ENCODE peak calls at places on chromosomes 6 and 20, in eight cellular contexts. D, E, U, F, C, Z, T and K are unnamed samples.

GRCh38 chr6:113432729-113433505 is 424.2 kb upstream of the MARCKS start:
- DNase-seq in F (no peak), C (no peak), D (no peak), T (no peak), U (no peak), E (no peak), Z (no peak), K (no peak)

GRCh38 chr6:149779644-149779963 is 30.1 kb downstream of the PCMT1 start:
- DNase-seq in Z (no peak), E (no peak), F (no peak), C (no peak), U (no peak), T (no peak), D (no peak), K (no peak)

GRCh38 chr6:148565321-148565926 is 181.4 kb upstream of the UST start:
- DNase-seq in C (no peak), Z (no peak), D (no peak), T (no peak), E (no peak), F (no peak), U (no peak), K (no peak)

GRCh38 chr6:99146716-99147115 is 199.0 kb upstream of the FBXL4 start:
- DNase-seq in U (no peak), D (no peak), T (no peak), F (no peak), C (no peak), Z (no peak), E (no peak), K (no peak)

GRCh38 chr6:134185277-134185676 is 132.6 kb downstream of the SGK1 start:
- DNase-seq in T (no peak), Z (no peak), D (no peak), C (no peak), E (no peak), F (no peak), U (no peak), K (no peak)

GRCh38 chr6:43274916-43275597 is 23.0 kb upstream of the SLC22A7 start:
- DNase-seq in U (peak; percentile 68), C (no peak), T (peak; percentile 7), Z (no peak), E (peak; percentile 18), D (no peak), F (peak; percentile 43), K (no peak)

GRCh38 chr6:89035252-89036106 is 45.1 kb upstream of the PNRC1 start:
- DNase-seq in T (no peak), U (peak; percentile 78), F (no peak), Z (no peak), C (peak; percentile 51), E (no peak), D (peak; percentile 88), K (no peak)

GRCh38 chr6:130593948-130594347 is 228.1 kb downstream of the TMEM200A start:
- DNase-seq in T (no peak), Z (no peak), E (no peak), U (no peak), D (no peak), F (no peak), C (no peak), K (no peak)

GRCh38 chr6:82881519-82881918 is 184.1 kb downstream of the UBE3D start:
- DNase-seq in E (no peak), Z (no peak), T (no peak), D (no peak), U (no peak), F (no peak), C (no peak), K (no peak)

GRCh38 chr6:87747646-87748045 is 45.6 kb upstream of the AKIRIN2 start:
- DNase-seq in D (no peak), E (no peak), F (no peak), Z (no peak), U (no peak), T (no peak), C (no peak), K (no peak)

GRCh38 chr6:116100419-116101297 is at the start of gene NT5DC1:
- DNase-seq in D (peak; percentile 81), E (peak; percentile 85), U (peak; percentile 95), C (peak; percentile 78), T (peak; percentile 82), Z (peak; percentile 71), F (peak; percentile 87), K (peak; percentile 65)

GRCh38 chr6:136051140-136051775 is 198.9 kb downstream of the MTFR2 start:
- DNase-seq in Z (no peak), E (peak; percentile 67), U (no peak), C (no peak), F (peak; percentile 45), D (peak; percentile 52), T (peak; percentile 57), K (no peak)

GRCh38 chr6:2498224-2498623 is 252.5 kb downstream of the MYLK4 start:
- DNase-seq in D (no peak), F (no peak), Z (no peak), T (no peak), C (no peak), E (no peak), U (no peak), K (no peak)

GRCh38 chr20:63232235-63233060 is 3.3 kb upstream of the BIRC7 start:
- DNase-seq in Z (no peak), F (no peak), D (peak; percentile 92), E (no peak), T (no peak), C (peak; percentile 93), U (no peak), K (no peak)

GRCh38 chr20:44264287-44264686 is 17.2 kb downstream of the GDAP1L1 start:
- DNase-seq in D (no peak), C (no peak), E (no peak), F (peak; percentile 23), U (peak; percentile 11), Z (no peak), T (no peak), K (no peak)

GRCh38 chr6:139979021-139979721 is 604.7 kb upstream of the CITED2 start:
- DNase-seq in D (no peak), F (no peak), E (no peak), C (no peak), U (no peak), Z (no peak), T (no peak), K (no peak)

GRCh38 chr20:61972910-61973508 is 92.7 kb downstream of the TAF4 start:
- DNase-seq in F (no peak), E (no peak), C (no peak), D (no peak), T (no peak), Z (no peak), U (no peak), K (no peak)

GRCh38 chr6:158571826-158572652 is 12.1 kb downstream of the TMEM181 start:
- DNase-seq in C (no peak), D (no peak), Z (no peak), E (no peak), F (no peak), T (no peak), U (peak; percentile 84), K (no peak)

GRCh38 chr20:4171538-4172116 is 156.3 kb upstream of the RNF24 start:
- DNase-seq in F (no peak), E (no peak), D (no peak), U (no peak), Z (no peak), C (no peak), T (no peak), K (no peak)

GRCh38 chr20:34907616-34908469 is 31.4 kb downstream of the ACSS2 start:
- DNase-seq in T (peak; percentile 6), D (peak; percentile 98), C (peak; percentile 63), Z (no peak), F (no peak), E (no peak), U (no peak), K (no peak)

GRCh38 chr20:19975901-19976300 is 41.3 kb upstream of the NAA20 start:
- DNase-seq in E (no peak), T (no peak), U (no peak), F (no peak), C (peak; percentile 59), Z (no peak), D (peak; percentile 32), K (no peak)

GRCh38 chr20:36956674-36957073 is 5.2 kb upstream of the SAMHD1 start:
- DNase-seq in F (no peak), U (peak; percentile 4), D (no peak), T (no peak), E (no peak), C (no peak), Z (no peak), K (no peak)